ENCODE peak calls at places on chromosomes 11 and 22, in seven cellular contexts. R, E, Y, G, L, F and J are unnamed samples.

GRCh38 chr11:63521896-63522295 is 14.7 kb upstream of the PLAAT4 start:
- DNase-seq in R (no peak), E (no peak), Y (no peak), G (no peak), L (peak), F (no peak), J (no peak)

GRCh38 chr22:40247976-40248375 is 70.3 kb downstream of the TNRC6B start:
- DNase-seq in R (no peak), E (no peak), Y (no peak), G (no peak), L (no peak), F (no peak), J (peak)

GRCh38 chr22:46105494-46106278 is 44.6 kb upstream of the PPARA start:
- DNase-seq in R (no peak), E (peak), Y (no peak), G (peak), L (peak), F (peak), J (no peak)

GRCh38 chr11:106344392-106344791 is 266.9 kb downstream of the AASDHPPT start:
- DNase-seq in R (no peak), E (peak), Y (no peak), G (peak), L (peak), F (no peak), J (no peak)

GRCh38 chr11:118908931-118909618 is 16.7 kb downstream of the BCL9L start:
- DNase-seq in R (peak), E (peak), Y (peak), G (peak), L (peak), F (peak), J (peak)

GRCh38 chr22:28442264-28442950 is 237.2 kb downstream of the TTC28 start:
- DNase-seq in R (peak), E (peak), Y (peak), G (peak), L (peak), F (peak), J (peak)

GRCh38 chr11:2311456-2312201 is 9.8 kb downstream of the TSPAN32 start:
- DNase-seq in R (no peak), E (no peak), Y (no peak), G (no peak), L (no peak), F (no peak), J (peak)

GRCh38 chr11:115207166-115207591 is 297.0 kb downstream of the CADM1 start:
- DNase-seq in R (no peak), E (no peak), Y (no peak), G (no peak), L (no peak), F (no peak), J (no peak)

GRCh38 chr11:33448461-33449130 is 191.4 kb downstream of the HIPK3 start:
- DNase-seq in R (no peak), E (no peak), Y (no peak), G (no peak), L (no peak), F (no peak), J (no peak)

GRCh38 chr11:130916238-130916855 is at the start of gene SNX19:
- DNase-seq in R (peak), E (peak), Y (peak), G (peak), L (peak), F (peak), J (peak)

GRCh38 chr11:64751136-64751535 is 7.2 kb upstream of the RASGRP2 start:
- DNase-seq in R (no peak), E (no peak), Y (no peak), G (no peak), L (no peak), F (no peak), J (no peak)

GRCh38 chr11:108803781-108804180 is 138.9 kb downstream of the DDX10 start:
- DNase-seq in R (no peak), E (peak), Y (no peak), G (no peak), L (peak), F (no peak), J (no peak)

GRCh38 chr11:128501576-128502549 is 85.5 kb downstream of the ETS1 start:
- DNase-seq in R (no peak), E (peak), Y (no peak), G (no peak), L (peak), F (peak), J (no peak)

GRCh38 chr11:117664897-117665296 is 132.1 kb downstream of the DSCAML1 start:
- DNase-seq in R (no peak), E (no peak), Y (no peak), G (no peak), L (no peak), F (peak), J (peak)

GRCh38 chr11:2424811-2425495 is 19.4 kb downstream of the TRPM5 start:
- DNase-seq in R (no peak), E (no peak), Y (no peak), G (no peak), L (no peak), F (no peak), J (no peak)